ENCODE peak calls at places on chromosomes 13 and 19, in ten cellular contexts. J is RWPE2, M is lung, S is sigmoid colon, N is endothelial cell of umbilical vein, Y is ovary, E is stomach, V is uterus, H is body of pancreas, G is hepatocyte. A is an unnamed sample. For H3K36me3 and H3K4me1, the result is how much of the 10 kb centered on the place peaks cover.

GRCh38 chr13:79196366-79196765 is 209.7 kb downstream of the RBM26 start:
- DNase-seq in J (no peak), M (no peak), S (no peak), N (no peak), Y (no peak), E (no peak), V (no peak), H (no peak), G (no peak), A (no peak)

GRCh38 chr19:51292971-51293370 is 18.5 kb upstream of the IGLON5 start:
- DNase-seq in J (no peak), M (no peak), S (no peak), N (no peak), Y (no peak), E (no peak), V (no peak), H (no peak), G (no peak), A (no peak)

GRCh38 chr19:14030997-14031718 is 404 bp upstream of the IL27RA start:
- DNase-seq in J (no peak), M (no peak), S (no peak), N (no peak), Y (no peak), E (no peak), V (no peak), H (no peak), G (no peak), A (no peak)

GRCh38 chr19:15223649-15224371 is 8.4 kb downstream of the EPHX3 start:
- DNase-seq in J (no peak), M (no peak), S (no peak), N (no peak), Y (no peak), E (no peak), V (peak), H (no peak), G (no peak), A (no peak)

GRCh38 chr13:41791056-41791455 is 169.9 kb downstream of the VWA8 start:
- DNase-seq in J (no peak), M (no peak), S (no peak), N (no peak), Y (no peak), E (no peak), V (no peak), H (no peak), G (no peak), A (no peak)

GRCh38 chr13:114234266-114234644 is 442 bp upstream of the CDC16 start:
- DNase-seq in J (no peak), M (no peak), S (no peak), N (no peak), Y (no peak), E (no peak), V (no peak), H (no peak), G (no peak), A (no peak)

GRCh38 chr13:36163809-36164308 is 32.7 kb upstream of the DCLK1 start:
- DNase-seq in J (peak), M (peak), S (peak), N (no peak), Y (peak), E (peak), V (peak), H (peak), G (peak), A (peak)

GRCh38 chr13:79946556-79946955 is 394.4 kb downstream of the SPRY2 start:
- DNase-seq in J (no peak), M (no peak), S (no peak), N (no peak), Y (no peak), E (no peak), V (no peak), H (no peak), G (no peak), A (no peak)

GRCh38 chr19:54142166-54142780 is 4.7 kb downstream of the CNOT3 start:
- DNase-seq in J (no peak), M (no peak), S (no peak), N (no peak), Y (no peak), E (no peak), V (no peak), H (no peak), G (no peak), A (no peak)

GRCh38 chr13:19587635-19588300 is 26.4 kb upstream of the TPTE2 start:
- DNase-seq in J (no peak), M (no peak), S (no peak), N (peak), Y (no peak), E (no peak), V (no peak), H (no peak), G (peak), A (no peak)

GRCh38 chr19:13212759-13213330 is 62.6 kb downstream of the IER2 start:
- DNase-seq in J (no peak), M (peak), S (peak), N (peak), Y (peak), E (peak), V (no peak), H (peak), G (peak), A (peak)

GRCh38 chr13:113763961-113764792 is 5.2 kb downstream of the TMEM255B start:
- DNase-seq in J (no peak), M (no peak), S (peak), N (no peak), Y (no peak), E (no peak), V (no peak), H (no peak), G (no peak), A (no peak)

GRCh38 chr19:41774515-41774980 is 19.2 kb downstream of the CEACAM6 start:
- DNase-seq in J (peak), M (peak), S (no peak), N (no peak), Y (no peak), E (peak), V (no peak), H (no peak), G (peak), A (no peak)

GRCh38 chr19:42468273-42468796 is 25.6 kb upstream of the CXCL17 start:
- DNase-seq in J (no peak), M (no peak), S (no peak), N (no peak), Y (no peak), E (no peak), V (no peak), H (no peak), G (peak), A (peak)

GRCh38 chr13:29522044-29522685 is 73.3 kb downstream of the SLC7A1 start:
- DNase-seq in J (no peak), M (no peak), S (no peak), N (no peak), Y (no peak), E (no peak), V (peak), H (no peak), G (peak), A (no peak)

GRCh38 chr13:44969858-44970484 is 19.3 kb downstream of the NUFIP1 start:
- DNase-seq in J (no peak), M (no peak), S (no peak), N (peak), Y (no peak), E (no peak), V (no peak), H (no peak), G (peak), A (no peak)

GRCh38 chr13:21901772-21902708 is 231.2 kb downstream of the FGF9 start:
- DNase-seq in J (no peak), M (peak), S (no peak), N (no peak), Y (no peak), E (no peak), V (peak), H (no peak), G (no peak), A (no peak)

GRCh38 chr13:85497652-85498051 is 301.6 kb downstream of the SLITRK6 start:
- DNase-seq in J (peak), M (no peak), S (no peak), N (no peak), Y (no peak), E (no peak), V (no peak), H (no peak), G (no peak), A (no peak)

GRCh38 chr13:44546164-44546563 is 30.0 kb downstream of the TSC22D1 start:
- DNase-seq in J (no peak), M (no peak), S (no peak), N (no peak), Y (no peak), E (no peak), V (no peak), H (no peak), G (no peak), A (no peak)

GRCh38 chr13:30334663-30335386 is 27.5 kb upstream of the KATNAL1 start:
- DNase-seq in J (no peak), M (no peak), S (no peak), N (peak), Y (no peak), E (no peak), V (no peak), H (peak), G (no peak), A (no peak)

GRCh38 chr19:2834294-2834871 is 6.9 kb upstream of the ZNF555 start:
- DNase-seq in J (no peak), M (no peak), S (no peak), N (no peak), Y (no peak), E (no peak), V (no peak), H (no peak), G (no peak), A (no peak)

GRCh38 chr19:20926796-20927195 is 3.7 kb downstream of the ZNF85 start:
- DNase-seq in J (no peak), M (no peak), S (no peak), N (no peak), Y (no peak), E (no peak), V (no peak), H (no peak), G (no peak), A (no peak)

GRCh38 chr19:52896431-52897148 is 845 bp downstream of the ZNF320 start:
- DNase-seq in J (no peak), M (peak), S (no peak), N (no peak), Y (peak), E (peak), V (peak), H (peak), G (peak), A (peak)

GRCh38 chr13:32225494-32225931 is 89.7 kb downstream of the ZAR1L start:
- DNase-seq in J (no peak), M (no peak), S (no peak), N (no peak), Y (no peak), E (no peak), V (no peak), H (no peak), G (no peak), A (no peak)

GRCh38 chr13:32829269-32829668 is 187.0 kb upstream of the KL start:
- DNase-seq in J (no peak), M (no peak), S (no peak), N (no peak), Y (no peak), E (no peak), V (no peak), H (no peak), G (no peak), A (no peak)

GRCh38 chr13:40644838-40645620 is 21.4 kb downstream of the FOXO1 start:
- DNase-seq in J (no peak), M (no peak), S (no peak), N (no peak), Y (no peak), E (no peak), V (no peak), H (no peak), G (peak), A (no peak)

GRCh38 chr19:38442736-38443135 is 9.2 kb downstream of the RYR1 start:
- DNase-seq in J (no peak), M (no peak), S (no peak), N (no peak), Y (no peak), E (no peak), V (no peak), H (no peak), G (no peak), A (no peak)

GRCh38 chr13:80040219-80040976 is 300.5 kb downstream of the SPRY2 start:
- DNase-seq in J (no peak), M (no peak), S (no peak), N (peak), Y (no peak), E (no peak), V (no peak), H (no peak), G (peak), A (peak)

GRCh38 chr13:59607172-59607571 is 556.6 kb downstream of the DIAPH3 start:
- DNase-seq in J (no peak), M (no peak), S (no peak), N (no peak), Y (no peak), E (no peak), V (no peak), H (no peak), G (no peak), A (no peak)

GRCh38 chr13:79407349-79407979 is 1.4 kb upstream of the RBM26 start:
- DNase-seq in J (no peak), M (no peak), S (no peak), N (no peak), Y (no peak), E (no peak), V (no peak), H (no peak), G (no peak), A (no peak)

GRCh38 chr19:7811989-7812388 is 18.0 kb upstream of the EVI5L start:
- DNase-seq in J (no peak), M (no peak), S (no peak), N (no peak), Y (no peak), E (no peak), V (no peak), H (no peak), G (no peak), A (no peak)

GRCh38 chr13:39531646-39532045 is 71.3 kb downstream of the LHFPL6 start:
- DNase-seq in J (no peak), M (no peak), S (no peak), N (no peak), Y (no peak), E (no peak), V (no peak), H (no peak), G (no peak), A (no peak)

GRCh38 chr19:3392480-3392879 is 26.1 kb downstream of the NFIC start:
- DNase-seq in J (no peak), M (no peak), S (no peak), N (no peak), Y (no peak), E (no peak), V (no peak), H (no peak), G (no peak), A (no peak)

GRCh38 chr13:53249236-53249635 is 220.6 kb downstream of the OLFM4 start:
- DNase-seq in J (no peak), M (no peak), S (no peak), N (no peak), Y (no peak), E (no peak), V (no peak), H (no peak), G (no peak), A (no peak)

GRCh38 chr19:28884786-28885476 is 328.0 kb downstream of the UQCRFS1 start:
- DNase-seq in J (no peak), M (no peak), S (no peak), N (no peak), Y (no peak), E (no peak), V (no peak), H (no peak), G (no peak), A (no peak)

GRCh38 chr19:4064551-4065260 is 2.0 kb downstream of the ZBTB7A start:
- DNase-seq in J (peak), M (peak), S (peak), N (peak), Y (peak), E (peak), V (peak), H (peak), G (peak), A (peak)

GRCh38 chr19:35126624-35126959 is 8.3 kb downstream of the LGI4 start:
- DNase-seq in J (no peak), M (no peak), S (no peak), N (no peak), Y (no peak), E (no peak), V (no peak), H (no peak), G (no peak), A (no peak)

GRCh38 chr19:18153555-18154134 is 682 bp downstream of the PIK3R2 start:
- DNase-seq in J (no peak), M (no peak), S (no peak), N (no peak), Y (peak), E (no peak), V (no peak), H (no peak), G (peak), A (no peak)

GRCh38 chr13:110006304-110006703 is 219.9 kb upstream of the IRS2 start:
- DNase-seq in J (peak), M (no peak), S (no peak), N (no peak), Y (no peak), E (no peak), V (peak), H (no peak), G (no peak), A (peak)

GRCh38 chr19:46391296-46392251 is 21.8 kb downstream of the CCDC8 start:
- DNase-seq in J (peak), M (no peak), S (peak), N (no peak), Y (peak), E (no peak), V (no peak), H (no peak), G (no peak), A (no peak)
- H3K36me3 ChIP-seq in J (half or more), M (half or more), S (under half), N (under half), Y (under half), E (half or more), V (under half), H (under half), G (under half), A (under half)

DNA sequence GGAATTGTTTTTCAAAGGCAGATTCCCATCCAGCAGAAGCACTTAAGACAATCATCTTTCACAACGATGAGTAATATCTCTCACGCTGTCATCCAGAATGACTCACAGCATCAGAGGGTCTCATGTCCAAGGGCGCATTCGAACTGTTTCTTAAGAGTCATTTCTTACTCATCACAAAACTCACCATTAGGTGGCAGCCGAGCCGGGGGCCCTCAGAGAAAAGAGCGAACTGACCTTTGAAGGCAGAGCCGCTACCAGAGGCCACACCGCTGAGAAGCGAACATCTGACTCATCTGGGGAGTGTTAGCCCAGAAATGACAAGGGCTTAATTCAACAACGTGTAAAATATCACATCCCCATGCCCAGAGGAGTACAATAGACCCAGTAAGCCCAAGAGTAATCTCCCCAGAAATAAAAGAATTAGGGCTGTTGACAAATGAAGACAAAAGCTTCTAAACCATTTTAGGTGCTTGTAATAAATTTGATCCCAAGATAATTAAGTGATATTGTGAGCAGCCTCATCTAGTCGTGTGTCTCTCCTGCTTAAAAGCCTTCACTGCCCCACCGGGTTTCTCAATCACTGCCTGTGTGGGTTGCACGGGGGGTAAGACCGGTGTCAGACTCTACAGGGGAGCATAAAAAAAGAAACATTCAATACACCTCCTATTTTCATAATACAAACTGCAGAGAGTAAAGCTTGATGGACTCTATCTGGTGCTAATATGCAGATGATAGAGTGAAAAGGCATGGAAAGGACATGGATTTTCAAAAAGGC is 96.2 kb downstream of the CYSLTR2 start:
- DNase-seq in J (peak), M (peak), S (peak), N (peak), Y (peak), E (peak), V (peak), H (peak), G (peak), A (peak)
- TF ChIP-seq CTCF in J (peak), M (no peak), S (peak), N (peak), Y (no peak), E (no peak), V (peak), H (peak), G (peak), A (peak)

DNA sequence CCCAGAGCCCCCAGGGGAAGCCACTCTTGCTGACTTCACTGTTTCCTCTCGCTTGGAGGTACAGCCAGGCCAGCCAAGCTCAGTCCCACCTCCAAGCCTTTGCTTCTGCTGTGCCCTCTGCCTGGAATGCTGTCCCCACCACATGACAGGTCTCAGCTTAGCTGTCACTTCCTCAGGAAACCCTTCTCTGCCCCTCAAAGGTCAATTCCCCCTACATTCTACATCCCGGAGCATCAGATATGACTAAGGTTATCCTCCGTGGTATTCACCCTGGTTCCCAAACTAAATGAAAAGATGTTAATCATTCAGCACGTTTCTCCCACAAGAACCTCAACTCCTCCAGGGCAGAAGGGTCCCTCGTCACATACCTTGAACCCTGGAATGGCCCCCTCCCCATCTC is 53.5 kb downstream of the PTPRS start:
- DNase-seq in J (no peak), M (no peak), S (no peak), N (no peak), Y (no peak), E (no peak), V (no peak), H (no peak), G (no peak), A (no peak)
- H3K4me1 ChIP-seq in J (under half), M (under half), S (under half), N (under half), Y (under half), E (under half), V (under half), H (half or more), G (under half), A (under half)

DNA sequence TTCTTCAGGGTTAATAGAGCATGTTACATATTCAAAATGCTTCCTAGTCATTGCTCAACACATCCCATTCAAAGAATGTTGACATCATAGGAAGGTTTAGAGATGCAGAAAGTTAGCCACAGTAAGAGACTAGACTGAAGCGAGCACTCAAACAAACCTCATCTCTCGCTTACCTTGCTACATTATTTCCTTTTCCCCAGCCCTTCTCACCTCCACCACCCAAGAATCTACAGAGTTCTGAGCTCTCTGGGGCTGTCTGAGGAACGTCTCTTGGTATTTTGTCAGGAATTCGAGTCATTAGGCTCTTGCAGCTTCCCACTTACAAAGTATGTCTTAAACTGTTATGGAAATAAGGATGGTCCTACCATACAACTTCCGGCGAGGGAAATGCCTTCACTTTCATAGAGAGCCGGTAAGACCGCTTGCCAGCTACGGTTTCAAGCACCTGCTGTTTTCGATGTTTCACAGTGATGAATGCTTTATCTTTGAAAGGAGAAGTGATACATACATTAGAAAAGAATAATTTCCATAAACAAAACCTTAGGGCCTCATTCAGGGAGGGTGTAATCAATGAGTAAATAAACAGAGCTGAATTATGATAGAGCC is 65.1 kb downstream of the FLT1 start:
- DNase-seq in J (no peak), M (no peak), S (no peak), N (no peak), Y (no peak), E (no peak), V (no peak), H (no peak), G (no peak), A (no peak)
- H3K36me3 ChIP-seq in J (under half), M (under half), S (under half), N (half or more), Y (under half), E (under half), V (under half), H (under half), G (under half), A (under half)

A was measured in adrenal gland.